ENCODE peak calls at places on chromosomes 3 and 15, in six cellular contexts. A is CD4-positive, CD25-positive, alpha-beta regulatory T cell; M is substantia nigra; R is A549; P is tibial artery; F is IMR-90. S is an unnamed sample.

GRCh38 chr3:31671456-31671855 is 138.7 kb downstream of the STT3B start:
- DNase-seq in A (no peak), M (no peak), R (no peak), P (no peak), F (no peak), S (no peak)

GRCh38 chr15:82100116-82100795 is 54.4 kb upstream of the MEX3B start:
- DNase-seq in A (no peak), M (no peak), R (no peak), P (no peak), F (peak), S (no peak)

GRCh38 chr3:134602440-134602814 is 48.4 kb downstream of the KY start:
- DNase-seq in A (no peak), M (no peak), R (no peak), P (no peak), F (no peak), S (no peak)

GRCh38 chr3:138442433-138442832 is 8.0 kb downstream of the ESYT3 start:
- DNase-seq in A (no peak), M (no peak), R (peak), P (no peak), F (peak), S (no peak)

GRCh38 chr3:65972765-65973164 is 66.0 kb downstream of the MAGI1 start:
- DNase-seq in A (no peak), M (no peak), R (no peak), P (no peak), F (no peak), S (no peak)

GRCh38 chr15:89462198-89462912 is 34.0 kb downstream of the RHCG start:
- DNase-seq in A (no peak), M (peak), R (no peak), P (no peak), F (peak), S (no peak)

GRCh38 chr15:30985081-30985531 is 6.3 kb downstream of the MTMR10 start:
- DNase-seq in A (no peak), M (no peak), R (no peak), P (no peak), F (peak), S (no peak)

GRCh38 chr3:187000711-187001151 is 70.4 kb downstream of the ST6GAL1 start:
- DNase-seq in A (no peak), M (no peak), R (no peak), P (no peak), F (no peak), S (no peak)

GRCh38 chr3:53715815-53716483 is 130.3 kb downstream of the CHDH start:
- DNase-seq in A (no peak), M (no peak), R (no peak), P (no peak), F (no peak), S (no peak)

GRCh38 chr3:89155811-89156210 is 48.4 kb downstream of the EPHA3 start:
- DNase-seq in A (no peak), M (no peak), R (no peak), P (no peak), F (no peak), S (no peak)

GRCh38 chr3:133007601-133008000 is 30.6 kb upstream of the TMEM108 start:
- DNase-seq in A (no peak), M (no peak), R (no peak), P (no peak), F (no peak), S (no peak)

GRCh38 chr3:14209596-14210280 is 31.1 kb downstream of the LSM3 start:
- DNase-seq in A (no peak), M (no peak), R (no peak), P (no peak), F (peak), S (no peak)

GRCh38 chr15:71275098-71275497 is 159.8 kb downstream of the THSD4 start:
- DNase-seq in A (no peak), M (no peak), R (no peak), P (no peak), F (peak), S (no peak)

GRCh38 chr3:11582123-11582968 is 61.4 kb downstream of the VGLL4 start:
- DNase-seq in A (no peak), M (peak), R (no peak), P (peak), F (peak), S (peak)

GRCh38 chr3:151439652-151440125 is 21.2 kb downstream of the IGSF10 start:
- DNase-seq in A (peak), M (no peak), R (peak), P (no peak), F (peak), S (no peak)

GRCh38 chr3:168858327-168858726 is 762.6 kb upstream of the GOLIM4 start:
- DNase-seq in A (no peak), M (no peak), R (no peak), P (no peak), F (no peak), S (no peak)

GRCh38 chr3:59783468-59783988 is 733.7 kb upstream of the CFAP20DC start:
- DNase-seq in A (no peak), M (no peak), R (no peak), P (no peak), F (no peak), S (no peak)

GRCh38 chr15:68589783-68590710 is 11.3 kb downstream of the CORO2B start:
- DNase-seq in A (no peak), M (peak), R (no peak), P (peak), F (no peak), S (no peak)

GRCh38 chr3:17845026-17845425 is 102.6 kb upstream of the TBC1D5 start:
- DNase-seq in A (no peak), M (no peak), R (no peak), P (no peak), F (no peak), S (no peak)

GRCh38 chr15:64883097-64883581 is 28.6 kb upstream of the ANKDD1A start:
- DNase-seq in A (no peak), M (no peak), R (no peak), P (no peak), F (peak), S (no peak)

GRCh38 chr15:90413411-90414379 is 25.7 kb downstream of the IQGAP1 start:
- DNase-seq in A (no peak), M (no peak), R (no peak), P (no peak), F (peak), S (no peak)

GRCh38 chr15:39948817-39949216 is 14.9 kb downstream of the EIF2AK4 start:
- DNase-seq in A (no peak), M (no peak), R (no peak), P (no peak), F (no peak), S (no peak)

GRCh38 chr15:98561169-98561941 is 87.0 kb upstream of the IGF1R start:
- DNase-seq in A (no peak), M (no peak), R (no peak), P (no peak), F (no peak), S (no peak)

GRCh38 chr3:177150970-177151627 is 46.2 kb downstream of the TBL1XR1 start:
- DNase-seq in A (no peak), M (no peak), R (no peak), P (no peak), F (peak), S (no peak)

GRCh38 chr3:48938156-48938555 is 19.5 kb downstream of the ARIH2 start:
- DNase-seq in A (no peak), M (no peak), R (no peak), P (no peak), F (peak), S (no peak)

GRCh38 chr3:24119321-24119751 is 174.2 kb downstream of the NR1D2 start:
- DNase-seq in A (no peak), M (no peak), R (peak), P (no peak), F (peak), S (no peak)

GRCh38 chr3:59052803-59053411 is 3.1 kb upstream of the CFAP20DC start:
- DNase-seq in A (peak), M (no peak), R (no peak), P (no peak), F (peak), S (no peak)

GRCh38 chr3:197583371-197583770 is 27.6 kb upstream of the BDH1 start:
- DNase-seq in A (no peak), M (no peak), R (no peak), P (no peak), F (no peak), S (no peak)

GRCh38 chr3:72548992-72549391 is 299.3 kb downstream of the SHQ1 start:
- DNase-seq in A (no peak), M (no peak), R (no peak), P (no peak), F (no peak), S (no peak)

GRCh38 chr15:83559310-83559966 is 94.5 kb upstream of the ADAMTSL3 start:
- DNase-seq in A (peak), M (peak), R (peak), P (no peak), F (peak), S (no peak)

GRCh38 chr3:151538706-151539403 is 78.0 kb upstream of the IGSF10 start:
- DNase-seq in A (no peak), M (peak), R (no peak), P (peak), F (peak), S (no peak)

GRCh38 chr3:23094890-23095462 is 108.2 kb upstream of the UBE2E2 start:
- DNase-seq in A (no peak), M (no peak), R (peak), P (no peak), F (peak), S (no peak)

GRCh38 chr3:10247679-10248183 is 528 bp upstream of the TATDN2 start:
- DNase-seq in A (no peak), M (no peak), R (no peak), P (no peak), F (no peak), S (no peak)
- H3K27ac ChIP-seq in A (peak), M (no peak), R (peak), P (peak), F (no peak), S (peak)

DNA sequence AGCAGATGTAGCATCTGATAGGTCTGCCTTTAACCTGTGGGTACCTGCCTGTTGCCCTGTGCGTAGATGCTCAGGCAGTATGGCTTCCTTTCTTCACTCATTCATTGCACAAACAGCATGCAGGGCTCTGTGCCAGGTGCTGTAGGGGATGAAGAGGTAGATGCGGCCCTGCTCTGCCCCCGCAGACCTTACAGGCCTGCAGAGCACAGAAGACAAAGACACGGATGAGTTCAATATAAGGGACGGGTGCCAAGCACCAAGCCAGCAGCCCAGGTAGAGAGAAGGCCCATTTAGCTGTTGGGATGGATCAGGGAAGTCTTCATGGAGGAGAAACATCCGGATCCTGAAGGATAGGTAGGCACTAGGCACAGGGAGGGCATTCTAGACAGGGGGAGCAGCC is 69.4 kb downstream of the AAGAB start:
- DNase-seq in A (no peak), M (no peak), R (no peak), P (peak), F (no peak), S (no peak)
- H3K27ac ChIP-seq in A (no peak), M (no peak), R (peak), P (peak), F (peak), S (peak)

DNA sequence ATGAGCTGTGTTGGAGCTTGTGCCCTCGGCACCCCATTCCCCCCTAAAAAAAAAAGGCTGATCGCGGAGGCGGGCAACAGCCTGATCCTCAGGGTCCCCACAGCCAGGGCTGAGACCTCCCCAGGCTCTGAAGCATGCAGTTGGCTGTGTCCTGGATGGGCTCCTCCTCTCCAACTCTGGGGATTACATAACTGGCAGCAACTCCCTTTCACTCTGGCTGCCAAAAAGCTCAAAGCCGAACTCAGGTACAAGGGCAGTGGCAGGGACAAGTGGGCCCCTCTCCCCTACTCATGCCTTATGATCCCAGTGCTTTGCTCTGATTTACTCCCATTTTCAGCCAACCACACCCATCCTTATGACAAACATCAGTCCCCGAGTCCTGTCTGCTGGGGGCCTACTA is 18.3 kb downstream of the TPRA1 start:
- DNase-seq in A (no peak), M (no peak), R (no peak), P (no peak), F (no peak), S (no peak)
- H3K27ac ChIP-seq in A (no peak), M (no peak), R (no peak), P (no peak), F (no peak), S (peak)

DNA sequence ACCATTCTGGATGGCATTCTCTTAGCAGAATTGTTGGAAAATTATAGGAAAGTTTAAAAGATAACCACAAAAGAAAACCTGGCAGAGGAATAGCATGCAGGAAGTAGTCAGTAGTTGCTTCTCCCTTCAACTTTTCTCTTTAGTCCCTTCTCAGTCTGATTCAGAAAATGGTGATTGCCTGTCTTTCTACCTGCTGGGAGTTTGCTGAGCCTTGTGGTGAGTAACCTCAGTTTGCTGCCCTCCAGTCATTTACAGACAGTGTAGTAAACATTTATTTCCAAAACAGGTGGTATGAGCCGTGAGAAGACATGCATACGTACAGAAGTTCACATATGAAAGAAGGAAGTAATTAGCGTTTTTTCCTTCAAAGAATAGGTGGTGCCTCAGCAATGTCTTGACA is 224.7 kb upstream of the POU1F1 start:
- DNase-seq in A (no peak), M (no peak), R (no peak), P (no peak), F (no peak), S (no peak)
- H3K27ac ChIP-seq in A (no peak), M (no peak), R (peak), P (no peak), F (no peak), S (no peak)

GRCh38 chr15:58933311-58934113 is at the start of gene SLTM:
- DNase-seq in A (peak), M (peak), R (peak), P (peak), F (peak), S (peak)

GRCh38 chr15:58932791-58933310 is 628 bp downstream of the SLTM start:
- DNase-seq in A (no peak), M (no peak), R (no peak), P (no peak), F (no peak), S (no peak)

GRCh38 chr15:58934114-58934447 is 602 bp upstream of the SLTM start:
- DNase-seq in A (no peak), M (no peak), R (no peak), P (no peak), F (no peak), S (no peak)

GRCh38 chr15:58929891-58930416 is 3.5 kb downstream of the SLTM start:
- DNase-seq in A (no peak), M (no peak), R (no peak), P (no peak), F (no peak), S (no peak)

DNA sequence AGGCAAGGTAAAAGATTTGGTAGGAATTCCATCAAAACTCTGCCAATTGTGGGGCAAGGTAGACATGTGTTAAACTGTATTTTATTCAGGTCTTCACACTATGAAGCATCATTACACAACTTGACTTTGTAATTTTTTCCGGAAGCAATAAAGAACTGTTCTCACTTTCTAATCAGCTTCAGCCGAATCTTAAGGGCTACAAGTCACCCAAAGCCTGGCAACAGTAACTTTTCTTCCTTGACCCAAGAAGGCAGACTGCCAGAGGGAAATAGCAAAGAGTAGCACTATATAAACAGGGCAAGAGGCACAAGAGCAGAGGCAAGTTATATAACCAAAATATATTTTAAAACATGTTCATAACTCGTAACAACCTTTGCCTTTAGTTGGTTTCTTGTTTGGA is 1.5 kb downstream of the SLTM start:
- DNase-seq in A (peak), M (no peak), R (peak), P (no peak), F (peak), S (no peak)
- H3K27ac ChIP-seq in A (peak), M (peak), R (peak), P (peak), F (peak), S (peak)

DNA sequence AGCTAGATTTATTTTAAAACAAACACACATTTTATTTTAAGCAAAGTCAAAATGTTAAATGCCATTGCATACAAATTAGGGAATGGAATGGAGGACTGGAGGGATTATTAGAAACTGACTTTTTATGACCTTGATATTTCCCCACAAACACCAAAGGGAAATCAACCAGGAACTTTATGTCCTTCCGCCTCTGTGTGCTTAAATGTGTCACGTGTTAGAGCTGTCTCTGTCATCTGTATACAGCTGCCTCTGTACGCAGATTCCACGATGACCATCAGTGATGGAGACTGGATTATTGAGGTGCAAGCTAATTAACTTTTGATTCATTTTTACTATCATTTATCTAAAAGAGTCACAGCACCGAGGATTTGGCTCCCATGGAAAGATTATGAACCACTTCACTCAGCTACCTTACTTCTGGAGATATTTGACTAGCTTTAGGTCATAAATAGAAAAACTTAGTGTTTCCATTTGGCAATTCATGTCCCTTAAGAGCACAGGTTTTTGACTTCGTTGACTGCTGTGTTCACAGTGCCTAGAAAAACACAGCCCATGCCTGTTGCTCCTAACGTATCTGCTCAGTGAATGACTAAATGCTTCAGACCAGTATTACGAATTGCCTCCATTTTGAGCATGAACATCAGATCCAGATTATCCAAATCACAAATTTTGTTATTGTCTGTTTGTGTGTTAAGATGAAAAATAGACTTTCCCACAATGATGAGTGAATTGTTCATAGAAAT is 1048.1 kb downstream of the MCTP2 start:
- DNase-seq in A (no peak), M (no peak), R (no peak), P (no peak), F (no peak), S (no peak)
- H3K27ac ChIP-seq in A (no peak), M (no peak), R (no peak), P (peak), F (peak), S (peak)

DNA sequence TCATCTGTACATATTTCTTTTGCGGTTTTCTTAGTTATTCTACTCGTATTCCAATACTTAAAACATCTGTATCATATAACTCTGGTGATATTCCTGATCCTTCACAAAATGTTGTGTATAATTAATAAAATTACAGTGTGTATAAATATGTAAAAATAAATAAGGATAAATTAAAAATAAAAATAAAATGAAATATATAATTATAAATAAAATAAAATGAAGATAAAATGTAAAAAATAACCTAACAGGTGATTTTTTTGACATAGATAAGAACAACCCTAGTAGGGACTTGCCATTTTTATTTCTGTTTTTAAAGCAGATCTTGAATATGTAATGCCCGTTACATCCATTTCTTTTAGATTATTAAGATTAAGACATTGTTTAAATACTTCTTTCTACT is 25.6 kb downstream of the IL1RAP start:
- DNase-seq in A (no peak), M (no peak), R (no peak), P (no peak), F (no peak), S (no peak)
- H3K27ac ChIP-seq in A (no peak), M (no peak), R (no peak), P (no peak), F (no peak), S (no peak)

GRCh38 chr3:148816427-148816826 is 11.2 kb upstream of the CPB1 start:
- DNase-seq in A (no peak), M (no peak), R (no peak), P (no peak), F (no peak), S (no peak)
- H3K27ac ChIP-seq in A (no peak), M (peak), R (no peak), P (no peak), F (no peak), S (no peak)

DNA sequence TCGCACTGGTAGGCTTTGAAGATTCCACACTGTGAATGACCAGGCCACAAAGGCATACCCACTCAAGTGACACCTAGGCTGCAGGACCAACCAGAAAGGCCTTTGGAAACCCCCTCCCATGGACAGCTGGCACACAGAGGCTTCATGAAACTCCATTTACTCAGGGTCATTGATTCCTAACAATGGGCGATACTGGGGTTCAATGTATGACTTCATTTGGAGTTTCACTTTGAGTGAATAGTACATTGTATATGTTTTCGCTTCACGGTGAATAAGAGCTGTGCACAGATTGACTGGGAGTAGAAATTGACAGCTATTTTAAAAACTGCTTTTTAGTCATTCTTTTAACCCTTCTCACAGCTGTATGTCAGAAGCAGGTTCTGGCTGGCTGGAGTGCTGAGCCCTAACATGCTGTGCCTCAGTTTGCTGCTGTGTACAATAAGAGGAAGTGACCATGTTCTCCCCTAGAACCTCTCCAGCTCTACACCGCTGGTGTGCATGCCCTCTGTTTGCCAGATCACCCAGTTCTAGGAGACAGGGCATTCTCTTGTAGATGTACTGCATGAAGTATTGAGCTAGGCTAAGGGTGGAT is 15.4 kb upstream of the CX3CR1 start:
- DNase-seq in A (no peak), M (no peak), R (no peak), P (no peak), F (no peak), S (no peak)
- H3K27ac ChIP-seq in A (peak), M (no peak), R (no peak), P (no peak), F (no peak), S (no peak)

S was measured in left ventricle myocardium inferior.